ENCODE peak calls at places on chromosomes 13 and 19, in six cellular contexts. One of them, this sample, is unnamed.

GRCh38 chr19:35856546-35857149 is at the start of gene KIRREL2:
- DNase-seq in RPMI7951: no peak
- DNase-seq in progenitor cell of endocrine pancreas: peak; percentile 58
- DNase-seq in skeletal muscle cell: no peak
- DNase-seq in hippocampal formation: no peak
- DNase-seq in AML-193: peak; percentile 18
- DNase-seq in this sample: no peak

GRCh38 chr13:41268764-41269163 is 5.4 kb upstream of the MTRF1 start:
- DNase-seq in progenitor cell of endocrine pancreas: no peak
- DNase-seq in skeletal muscle cell: no peak
- DNase-seq in AML-193: peak; percentile 11
- DNase-seq in hippocampal formation: no peak
- DNase-seq in RPMI7951: peak; percentile 37
- DNase-seq in this sample: no peak

GRCh38 chr13:21445759-21446158 is 13.3 kb downstream of the ZDHHC20 start:
- DNase-seq in AML-193: no peak
- DNase-seq in hippocampal formation: no peak
- DNase-seq in progenitor cell of endocrine pancreas: no peak
- DNase-seq in RPMI7951: no peak
- DNase-seq in skeletal muscle cell: no peak
- DNase-seq in this sample: no peak

GRCh38 chr13:35649162-35649561 is 172.7 kb upstream of the MAB21L1 start:
- DNase-seq in progenitor cell of endocrine pancreas: no peak
- DNase-seq in skeletal muscle cell: peak; percentile 20
- DNase-seq in RPMI7951: no peak
- DNase-seq in AML-193: peak; percentile 26
- DNase-seq in hippocampal formation: no peak
- DNase-seq in this sample: no peak

GRCh38 chr19:44747739-44748425 is 626 bp upstream of the BCL3 start:
- DNase-seq in RPMI7951: peak; percentile 84
- DNase-seq in AML-193: peak; percentile 65
- DNase-seq in hippocampal formation: no peak
- DNase-seq in progenitor cell of endocrine pancreas: no peak
- DNase-seq in skeletal muscle cell: no peak
- DNase-seq in this sample: no peak

GRCh38 chr13:99657848-99658265 is 156.6 kb downstream of the TM9SF2 start:
- DNase-seq in progenitor cell of endocrine pancreas: peak; percentile 34
- DNase-seq in RPMI7951: no peak
- DNase-seq in hippocampal formation: peak; percentile 19
- DNase-seq in AML-193: no peak
- DNase-seq in skeletal muscle cell: no peak
- DNase-seq in this sample: no peak

GRCh38 chr13:38856065-38856464 is 134.6 kb downstream of the STOML3 start:
- DNase-seq in AML-193: no peak
- DNase-seq in skeletal muscle cell: no peak
- DNase-seq in hippocampal formation: no peak
- DNase-seq in progenitor cell of endocrine pancreas: no peak
- DNase-seq in RPMI7951: no peak
- DNase-seq in this sample: no peak

GRCh38 chr19:13281567-13282291 is 131.5 kb downstream of the IER2 start:
- DNase-seq in progenitor cell of endocrine pancreas: no peak
- DNase-seq in hippocampal formation: no peak
- DNase-seq in RPMI7951: no peak
- DNase-seq in AML-193: no peak
- DNase-seq in skeletal muscle cell: peak; percentile 8
- DNase-seq in this sample: no peak

GRCh38 chr13:64338671-64339070 is 2891.5 kb downstream of the PCDH9 start:
- DNase-seq in skeletal muscle cell: no peak
- DNase-seq in RPMI7951: no peak
- DNase-seq in progenitor cell of endocrine pancreas: no peak
- DNase-seq in AML-193: no peak
- DNase-seq in hippocampal formation: no peak
- DNase-seq in this sample: no peak

GRCh38 chr19:33000510-33000909 is 28.5 kb downstream of the FAAP24 start:
- DNase-seq in RPMI7951: no peak
- DNase-seq in progenitor cell of endocrine pancreas: no peak
- DNase-seq in hippocampal formation: no peak
- DNase-seq in AML-193: no peak
- DNase-seq in skeletal muscle cell: no peak
- DNase-seq in this sample: no peak

GRCh38 chr19:10395853-10396355 is 7.4 kb downstream of the CDC37 start:
- DNase-seq in hippocampal formation: no peak
- DNase-seq in progenitor cell of endocrine pancreas: no peak
- DNase-seq in RPMI7951: no peak
- DNase-seq in AML-193: no peak
- DNase-seq in skeletal muscle cell: no peak
- DNase-seq in this sample: no peak

GRCh38 chr19:15640294-15640903 is at the start of gene CYP4F3:
- DNase-seq in skeletal muscle cell: no peak
- DNase-seq in AML-193: peak; percentile 6
- DNase-seq in RPMI7951: peak; percentile 38
- DNase-seq in hippocampal formation: no peak
- DNase-seq in progenitor cell of endocrine pancreas: no peak
- DNase-seq in this sample: peak; percentile 79

This sample was measured in prostate gland.